ENCODE peak calls at places on chromosomes 4 and X, in six cellular contexts. L, B, A, I, F and M are unnamed samples.

GRCh38 chrX:36087366-36087765 is 167.8 kb downstream of the CFAP47 start:
- DNase-seq in L (no peak), B (no peak), A (no peak), I (no peak), F (no peak), M (no peak)

GRCh38 chr4:1416051-1416947 is 10.1 kb upstream of the NKX1-1 start:
- DNase-seq in L (no peak), B (no peak), A (peak; percentile 30), I (no peak), F (no peak), M (no peak)

GRCh38 chr4:158758142-158758541 is 10.7 kb upstream of the FNIP2 start:
- DNase-seq in L (no peak), B (peak; percentile 66), A (no peak), I (no peak), F (no peak), M (no peak)

GRCh38 chr4:7423801-7424552 is 10.8 kb downstream of the PSAPL1 start:
- DNase-seq in L (no peak), B (peak; percentile 44), A (peak; percentile 15), I (no peak), F (no peak), M (no peak)

GRCh38 chr4:167238226-167238625 is 3.9 kb upstream of the SPOCK3 start:
- DNase-seq in L (no peak), B (no peak), A (no peak), I (no peak), F (no peak), M (no peak)

GRCh38 chrX:153643431-153644351 is 3.3 kb upstream of the DUSP9 start:
- DNase-seq in L (peak; percentile 61), B (peak; percentile 41), A (peak; percentile 28), I (peak; percentile 61), F (no peak), M (no peak)

GRCh38 chrX:2452799-2453198 is 48.0 kb downstream of the DHRSX start:
- DNase-seq in L (no peak), B (no peak), A (no peak), I (no peak), F (no peak), M (no peak)

GRCh38 chrX:16239211-16239610 is 71.9 kb downstream of the MAGEB17 start:
- DNase-seq in L (no peak), B (peak; percentile 64), A (no peak), I (no peak), F (peak; percentile 35), M (no peak)

GRCh38 chr4:165967486-165967885 is 94.4 kb downstream of the TLL1 start:
- DNase-seq in L (no peak), B (no peak), A (no peak), I (no peak), F (no peak), M (no peak)

GRCh38 chr4:8697826-8698225 is 105.3 kb downstream of the CPZ start:
- DNase-seq in L (no peak), B (no peak), A (peak; percentile 18), I (no peak), F (no peak), M (no peak)

GRCh38 chr4:82230310-82230709 is 143.5 kb downstream of the HNRNPD start:
- DNase-seq in L (no peak), B (peak; percentile 1), A (no peak), I (no peak), F (no peak), M (no peak)

GRCh38 chr4:80237992-80238391 is 28.5 kb upstream of the FGF5 start:
- DNase-seq in L (no peak), B (peak; percentile 96), A (no peak), I (no peak), F (no peak), M (no peak)

GRCh38 chr4:54281060-54281781 is 52.1 kb downstream of the PDGFRA start:
- DNase-seq in L (no peak), B (peak; percentile 98), A (no peak), I (no peak), F (no peak), M (no peak)

GRCh38 chr4:15354790-15355418 is 72.9 kb upstream of the C1QTNF7 start:
- DNase-seq in L (no peak), B (no peak), A (no peak), I (no peak), F (no peak), M (no peak)

GRCh38 chr4:24675723-24676122 is 91.4 kb upstream of the DHX15 start:
- DNase-seq in L (no peak), B (no peak), A (no peak), I (no peak), F (no peak), M (no peak)

GRCh38 chrX:3017492-3017891 is 11.1 kb downstream of the ARSH start:
- DNase-seq in L (no peak), B (no peak), A (no peak), I (no peak), F (no peak), M (no peak)

GRCh38 chr4:106624674-106625073 is 256.1 kb upstream of the GIMD1 start:
- DNase-seq in L (no peak), B (peak; percentile 66), A (no peak), I (no peak), F (no peak), M (no peak)

GRCh38 chr4:153553155-153553819 is 87.1 kb downstream of the TMEM131L start:
- DNase-seq in L (no peak), B (no peak), A (no peak), I (no peak), F (no peak), M (no peak)

GRCh38 chr4:13542577-13543042 is 1.7 kb downstream of the NKX3-2 start:
- DNase-seq in L (no peak), B (no peak), A (no peak), I (no peak), F (no peak), M (no peak)

GRCh38 chrX:87338510-87338909 is 179.1 kb upstream of the KLHL4 start:
- DNase-seq in L (peak; percentile 44), B (peak; percentile 0), A (no peak), I (peak; percentile 20), F (no peak), M (no peak)

GRCh38 chr4:48668254-48669017 is 111.6 kb downstream of the FRYL start:
- DNase-seq in L (no peak), B (no peak), A (no peak), I (no peak), F (no peak), M (no peak)

GRCh38 chr4:156677136-156677535 is 294.5 kb downstream of the PDGFC start:
- DNase-seq in L (peak; percentile 63), B (peak; percentile 71), A (no peak), I (no peak), F (peak; percentile 64), M (no peak)

GRCh38 chrX:134658421-134658896 is at the start of gene PLAC1:
- DNase-seq in L (no peak), B (no peak), A (no peak), I (no peak), F (no peak), M (no peak)

GRCh38 chrX:6170424-6170823 is 58.2 kb downstream of the NLGN4X start:
- DNase-seq in L (no peak), B (no peak), A (no peak), I (no peak), F (no peak), M (no peak)
- H4K20me1 ChIP-seq in L (no peaks in the 10 kb centered on the region), B (no peaks in the 10 kb centered on the region), A (no peaks in the 10 kb centered on the region), I (no peaks in the 10 kb centered on the region), F (no peaks in the 10 kb centered on the region), M (peaks cover 90% of the 10 kb centered on the region)

GRCh38 chrX:136766785-136767103 is 14.0 kb downstream of the ARHGEF6 start:
- DNase-seq in L (peak; percentile 28), B (peak; percentile 23), A (no peak), I (peak; percentile 19), F (no peak), M (no peak)
- H3K9ac ChIP-seq in L (no peak overlapping the region), B (peak overlapping the region; percentile 85), A (no peak overlapping the region), I (peak overlapping the region; percentile 73), F (peak overlapping the region; percentile 53), M (no peak overlapping the region)

DNA sequence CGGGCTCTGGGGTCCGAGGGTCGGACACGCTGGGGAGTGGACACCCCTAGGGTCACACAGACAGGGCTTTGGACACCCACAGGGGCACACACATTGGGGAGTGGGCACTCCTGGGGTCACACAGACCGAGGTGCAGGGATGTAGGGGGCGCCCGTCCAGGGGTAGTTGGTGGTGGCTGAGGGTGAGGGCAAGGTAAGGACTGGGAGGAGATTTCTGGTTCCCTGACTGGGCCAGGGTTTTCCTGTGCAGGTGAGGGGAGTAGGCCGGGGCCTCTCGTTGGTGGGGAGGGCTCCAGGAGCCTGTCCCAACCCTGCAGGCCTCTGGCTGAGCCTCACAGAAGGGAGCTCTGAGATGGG is 21.9 kb upstream of the WDR45 start:
- DNase-seq in L (no peak), B (no peak), A (peak; percentile 50), I (peak; percentile 22), F (no peak), M (no peak)
- H3K4me2 ChIP-seq in L (peak overlapping the region; percentile 80), B (no peak overlapping the region), A (no peak overlapping the region), I (peak overlapping the region; percentile 99), F (peak overlapping the region; percentile 90), M (peak overlapping the region; percentile 91)

GRCh38 chr4:102541708-102542107 is 40.5 kb downstream of the NFKB1 start:
- DNase-seq in L (peak; percentile 61), B (no peak), A (peak; percentile 74), I (peak; percentile 11), F (no peak), M (no peak)
- H4K20me1 ChIP-seq in L (no peaks in the 10 kb centered on the region), B (no peaks in the 10 kb centered on the region), A (no peaks in the 10 kb centered on the region), I (no peaks in the 10 kb centered on the region), F (no peaks in the 10 kb centered on the region), M (no peaks in the 10 kb centered on the region)

DNA sequence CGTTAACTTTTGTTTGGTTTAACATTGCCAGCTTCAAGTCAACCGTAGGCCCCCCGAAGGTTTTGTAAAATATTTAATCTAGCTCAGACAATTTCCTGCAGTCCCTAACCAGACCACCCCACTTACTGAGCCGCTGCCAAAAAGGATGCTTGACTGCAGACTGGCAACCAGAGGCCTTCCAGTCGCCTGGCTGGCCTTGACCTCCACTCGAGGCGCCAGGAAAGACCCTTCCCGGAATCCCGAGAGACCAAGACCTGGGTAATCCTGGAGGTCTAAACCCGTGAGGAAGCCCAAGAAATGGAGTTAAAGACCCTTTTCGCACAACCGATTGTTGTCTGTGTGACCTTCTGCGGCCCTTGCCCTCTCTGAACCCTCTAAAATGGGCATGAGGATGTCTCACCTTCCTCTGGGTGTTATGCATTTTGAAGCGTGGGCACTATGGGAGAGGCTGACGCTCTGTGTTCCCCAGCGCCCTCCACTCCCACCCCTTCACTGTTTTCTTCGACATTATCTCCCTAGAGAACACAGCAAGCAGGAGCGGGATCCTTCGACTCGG is 86.2 kb downstream of the BCOR start:
- DNase-seq in L (no peak), B (no peak), A (no peak), I (no peak), F (no peak), M (no peak)
- H3K9ac ChIP-seq in L (no peak overlapping the region), B (peak overlapping the region; percentile 94), A (no peak overlapping the region), I (no peak overlapping the region), F (no peak overlapping the region), M (no peak overlapping the region)

GRCh38 chr4:168388890-168389289 is 70.3 kb upstream of the DDX60 start:
- DNase-seq in L (no peak), B (peak; percentile 66), A (no peak), I (no peak), F (no peak), M (no peak)
- H3K4me2 ChIP-seq in L (no peak overlapping the region), B (no peak overlapping the region), A (no peak overlapping the region), I (no peak overlapping the region), F (no peak overlapping the region), M (no peak overlapping the region)